ENCODE peak calls at places on chromosomes 11 and 22, in eight cellular contexts. F is GM19239; A is HCEC 1CT; I is adrenal gland; E is kidney tubule cell; X is NCI-H146; O is endodermal cell; K is activated CD4-positive, CD25-positive, alpha-beta regulatory T cell treated with anti-CD3 and anti-CD28 coated beads, Interleukin-2, amount 50 U/mL, for 72 hours. M is an unnamed sample.

GRCh38 chr11:76806131-76806530 is 23.0 kb downstream of the TSKU start:
- DNase-seq in O (peak; percentile 66), A (no peak), X (no peak), K (no peak), I (no peak), E (no peak), F (no peak), M (no peak)

GRCh38 chr11:123776160-123776559 is 21.8 kb upstream of the OR6X1 start:
- DNase-seq in E (no peak), A (no peak), X (no peak), F (no peak), I (no peak), O (no peak), K (no peak), M (no peak)

GRCh38 chr22:44023404-44024287 is 456 bp upstream of the PARVB start:
- DNase-seq in O (peak; percentile 77), F (no peak), E (peak; percentile 55), I (peak; percentile 59), X (peak; percentile 26), K (peak; percentile 60), A (peak; percentile 27), M (no peak)

GRCh38 chr11:46890665-46891064 is 27.7 kb downstream of the LRP4 start:
- DNase-seq in X (no peak), E (no peak), K (no peak), A (peak; percentile 7), F (no peak), I (no peak), O (no peak), M (no peak)

GRCh38 chr11:47331454-47332302 is 20.8 kb downstream of the MYBPC3 start:
- DNase-seq in X (no peak), K (no peak), O (no peak), A (no peak), F (no peak), E (no peak), I (no peak), M (no peak)

GRCh38 chr11:117933475-117933874 is 4.3 kb upstream of the TMPRSS13 start:
- DNase-seq in X (no peak), O (no peak), K (no peak), E (no peak), F (no peak), I (no peak), A (no peak), M (no peak)

GRCh38 chr11:117572129-117572528 is 224.9 kb downstream of the DSCAML1 start:
- DNase-seq in X (peak; percentile 44), E (peak; percentile 4), F (no peak), A (no peak), I (no peak), K (no peak), O (no peak), M (no peak)

GRCh38 chr11:63212742-63213141 is 30.7 kb downstream of the SLC22A25 start:
- DNase-seq in A (peak; percentile 1), I (no peak), K (no peak), O (peak; percentile 54), X (no peak), F (peak; percentile 12), E (peak; percentile 29), M (no peak)

GRCh38 chr11:6992457-6993431 is 27.4 kb downstream of the ZNF214 start:
- DNase-seq in K (no peak), F (no peak), X (no peak), I (no peak), A (peak; percentile 97), O (no peak), E (peak; percentile 58), M (no peak)

GRCh38 chr11:119496453-119496852 is 73.5 kb upstream of the THY1 start:
- DNase-seq in F (no peak), K (no peak), I (peak; percentile 56), O (no peak), E (no peak), A (no peak), X (no peak), M (no peak)

GRCh38 chr22:17846326-17846992 is 72.2 kb upstream of the BID start:
- DNase-seq in K (no peak), O (no peak), I (no peak), F (no peak), X (peak; percentile 34), E (no peak), A (no peak), M (no peak)

GRCh38 chr22:46467006-46467405 is 70.4 kb downstream of the CELSR1 start:
- DNase-seq in I (no peak), A (no peak), E (no peak), O (no peak), F (no peak), X (no peak), K (no peak), M (no peak)

GRCh38 chr22:24796860-24797259 is 9.2 kb upstream of the SGSM1 start:
- DNase-seq in E (no peak), F (no peak), K (no peak), O (peak; percentile 15), I (no peak), X (no peak), A (no peak), M (no peak)

GRCh38 chr11:134384406-134384805 is 27.6 kb downstream of the B3GAT1 start:
- DNase-seq in F (no peak), A (no peak), E (no peak), K (no peak), X (no peak), O (no peak), I (no peak), M (no peak)

GRCh38 chr11:110447897-110448522 is 18.3 kb downstream of the FDX1 start:
- DNase-seq in X (peak; percentile 21), F (no peak), O (no peak), E (peak; percentile 32), I (no peak), K (no peak), A (no peak), M (no peak)

GRCh38 chr11:61543606-61544306 is 35.2 kb downstream of the LRRC10B start:
- DNase-seq in K (no peak), O (no peak), E (peak; percentile 34), I (no peak), X (no peak), F (no peak), A (peak; percentile 81), M (no peak)

GRCh38 chr22:44538071-44538470 is 40.0 kb upstream of the RTL6 start:
- DNase-seq in X (no peak), O (no peak), I (no peak), F (no peak), A (peak; percentile 48), K (no peak), E (no peak), M (no peak)

GRCh38 chr22:38129856-38130255 is 19.4 kb upstream of the BAIAP2L2 start:
- DNase-seq in F (no peak), X (no peak), O (no peak), I (no peak), K (no peak), A (no peak), E (no peak), M (no peak)

GRCh38 chr22:23132376-23133091 is 9.3 kb downstream of the RSPH14 start:
- DNase-seq in F (no peak), O (no peak), X (no peak), I (no peak), K (no peak), E (no peak), A (no peak), M (no peak)

GRCh38 chr11:113532697-113533424 is 57.7 kb upstream of the DRD2 start:
- DNase-seq in I (peak; percentile 83), A (peak; percentile 60), K (peak; percentile 62), O (peak; percentile 91), E (peak; percentile 69), X (peak; percentile 76), F (peak; percentile 22), M (peak; percentile 64)

GRCh38 chr11:280762-281485 is 2.7 kb downstream of the NLRP6 start:
- DNase-seq in X (no peak), A (no peak), I (peak; percentile 6), K (peak; percentile 45), F (no peak), E (no peak), O (peak; percentile 46), M (no peak)

GRCh38 chr11:24386551-24387404 is 110.1 kb upstream of the LUZP2 start:
- DNase-seq in X (peak; percentile 4), O (peak; percentile 53), K (no peak), A (peak; percentile 39), F (no peak), E (peak; percentile 22), I (no peak), M (peak; percentile 55)

GRCh38 chr22:44491666-44492405 is 6.2 kb downstream of the RTL6 start:
- DNase-seq in K (no peak), A (no peak), O (no peak), F (no peak), X (no peak), E (no peak), I (no peak), M (no peak)

GRCh38 chr11:71355266-71355665 is 92.9 kb downstream of the DHCR7 start:
- DNase-seq in X (no peak), K (no peak), A (no peak), O (no peak), E (peak; percentile 62), F (no peak), I (no peak), M (no peak)

GRCh38 chr11:12902784-12903491 is 106.2 kb upstream of the RASSF10 start:
- DNase-seq in O (no peak), A (no peak), F (no peak), K (no peak), X (no peak), I (no peak), E (no peak), M (no peak)

GRCh38 chr11:67268684-67269268 is 2.5 kb downstream of the GRK2 start:
- DNase-seq in F (no peak), O (no peak), I (no peak), X (no peak), K (no peak), A (no peak), E (no peak), M (no peak)

GRCh38 chr11:76888989-76889388 is 28.3 kb downstream of the ACER3 start:
- DNase-seq in E (no peak), K (no peak), O (no peak), X (no peak), A (no peak), I (no peak), F (no peak), M (no peak)

GRCh38 chr11:45097721-45098493 is 48.5 kb upstream of the PRDM11 start:
- DNase-seq in I (peak; percentile 61), K (no peak), A (peak; percentile 78), O (peak; percentile 97), F (no peak), X (no peak), E (peak; percentile 20), M (no peak)

GRCh38 chr11:118002541-118003019 is 16.4 kb downstream of the IL10RA start:
- DNase-seq in I (no peak), E (no peak), A (no peak), K (peak; percentile 56), F (no peak), X (no peak), O (no peak), M (no peak)

GRCh38 chr11:40683010-40683409 is 776.4 kb downstream of the LRRC4C start:
- DNase-seq in A (no peak), E (no peak), K (no peak), I (no peak), O (no peak), X (no peak), F (no peak), M (no peak)

GRCh38 chr11:19646921-19647320 is 65.7 kb upstream of the NAV2 start:
- DNase-seq in I (peak; percentile 26), K (no peak), E (peak; percentile 88), X (no peak), A (peak; percentile 89), O (no peak), F (no peak), M (no peak)

GRCh38 chr11:4580124-4580523 is 1.4 kb upstream of the OR52I2 start:
- DNase-seq in F (no peak), A (no peak), O (no peak), X (no peak), K (no peak), I (no peak), E (no peak), M (no peak)

GRCh38 chr11:117528061-117528780 is 200.6 kb downstream of the CEP164 start:
- DNase-seq in O (no peak), X (peak; percentile 21), A (no peak), I (no peak), K (no peak), E (peak; percentile 21), F (no peak), M (peak; percentile 79)

GRCh38 chr11:10304495-10305261 is at the start of gene ADM:
- DNase-seq in F (no peak), K (peak; percentile 38), X (peak; percentile 95), O (peak; percentile 96), I (peak; percentile 87), E (peak; percentile 96), A (peak; percentile 94), M (no peak)